ENCODE peak calls at places on chromosomes 6 and 20, in ten cellular contexts. R, I, L, Q, U, H, W, J, B and O are unnamed samples.

GRCh38 chr20:49381558-49382493 is 100.6 kb downstream of the KCNB1 start:
- DNase-seq in U (peak), R (no peak), W (no peak), L (peak), I (peak), B (peak), Q (no peak), J (no peak), H (no peak), O (peak)

GRCh38 chr6:21586760-21587181 is 6.8 kb upstream of the SOX4 start:
- DNase-seq in U (peak), Q (no peak), R (no peak), L (no peak), J (no peak), H (no peak), W (no peak), I (no peak), B (no peak), O (no peak)

GRCh38 chr20:62445553-62446340 is 18.4 kb upstream of the RBBP8NL start:
- DNase-seq in L (no peak), R (no peak), U (no peak), I (no peak), H (no peak), W (no peak), J (no peak), Q (no peak), B (no peak), O (no peak)

GRCh38 chr20:58145506-58146080 is 82.9 kb downstream of the ANKRD60 start:
- DNase-seq in U (no peak), H (no peak), J (no peak), W (no peak), Q (no peak), I (peak), R (no peak), L (no peak), B (no peak), O (no peak)

GRCh38 chr6:155154158-155154830 is 109.5 kb upstream of the CLDN20 start:
- DNase-seq in R (no peak), Q (no peak), W (no peak), B (no peak), J (peak), H (no peak), I (no peak), U (no peak), L (no peak), O (peak)

GRCh38 chr20:57656252-57656820 is 36.1 kb upstream of the ZBP1 start:
- DNase-seq in H (no peak), Q (no peak), W (peak), L (peak), R (no peak), U (peak), B (peak), I (peak), J (peak), O (no peak)

GRCh38 chr20:6595704-6596103 is 171.8 kb upstream of the BMP2 start:
- DNase-seq in Q (no peak), R (no peak), J (no peak), L (peak), W (no peak), U (no peak), B (no peak), I (no peak), H (no peak), O (no peak)

GRCh38 chr20:9147553-9148024 is 78.7 kb downstream of the PLCB4 start:
- DNase-seq in I (no peak), R (no peak), L (no peak), U (no peak), J (no peak), H (no peak), Q (no peak), B (no peak), W (no peak), O (no peak)

GRCh38 chr6:158069800-158070195 is 88.1 kb downstream of the SYNJ2 start:
- DNase-seq in W (no peak), R (no peak), U (no peak), Q (no peak), L (no peak), B (no peak), J (peak), H (no peak), I (no peak), O (no peak)

GRCh38 chr6:1507251-1507650 is 102.5 kb upstream of the FOXC1 start:
- DNase-seq in J (no peak), R (no peak), H (no peak), I (no peak), B (no peak), L (no peak), Q (no peak), W (no peak), U (no peak), O (no peak)

GRCh38 chr20:20406306-20406705 is 38.4 kb downstream of the INSM1 start:
- DNase-seq in U (no peak), H (no peak), L (no peak), J (no peak), B (no peak), R (no peak), Q (no peak), W (no peak), I (no peak), O (no peak)

GRCh38 chr20:8117636-8118413 is 14.2 kb upstream of the PLCB1 start:
- DNase-seq in B (no peak), J (no peak), W (no peak), R (no peak), L (no peak), H (no peak), Q (no peak), U (no peak), I (no peak), O (no peak)

GRCh38 chr6:33587529-33588215 is 7.6 kb upstream of the BAK1 start:
- DNase-seq in U (no peak), L (no peak), R (no peak), J (no peak), B (peak), W (no peak), H (no peak), Q (no peak), I (peak), O (no peak)

GRCh38 chr20:19758888-19759331 is 852 bp downstream of the RIN2 start:
- DNase-seq in R (no peak), Q (peak), I (peak), J (peak), B (peak), H (peak), W (no peak), U (peak), L (peak), O (no peak)

GRCh38 chr6:168860987-168861386 is 392.7 kb downstream of the THBS2 start:
- DNase-seq in B (no peak), L (no peak), W (no peak), J (no peak), R (no peak), U (no peak), I (no peak), H (no peak), Q (no peak), O (no peak)

GRCh38 chr20:37364927-37365272 is 19.0 kb downstream of the SRC start:
- DNase-seq in R (no peak), H (no peak), I (no peak), B (no peak), W (no peak), U (no peak), Q (no peak), L (no peak), J (no peak), O (no peak)

GRCh38 chr6:166786704-166787293 is 159.7 kb upstream of the RPS6KA2 start:
- DNase-seq in J (peak), I (no peak), R (no peak), B (no peak), Q (peak), L (peak), W (peak), H (no peak), U (no peak), O (peak)

GRCh38 chr6:117448732-117449131 is 23.0 kb upstream of the ROS1 start:
- DNase-seq in L (no peak), I (no peak), U (no peak), R (no peak), H (no peak), Q (no peak), W (no peak), J (peak), B (no peak), O (peak)

GRCh38 chr6:169638388-169638787 is 63.4 kb downstream of the WDR27 start:
- DNase-seq in B (no peak), J (no peak), Q (no peak), I (no peak), H (no peak), W (no peak), U (no peak), R (no peak), L (no peak), O (no peak)